ENCODE peak calls at places on chromosome 10, in eight cellular contexts. One of them, this sample, is unnamed.

GRCh38 chr10:60981012-60981411 is 37.0 kb upstream of the RHOBTB1 start:
- DNase-seq in brain microvascular endothelial cell: no peak
- DNase-seq in HCT116: no peak
- DNase-seq in right atrium auricular region: no peak
- DNase-seq in IMR-90: peak
- DNase-seq in BJ: no peak
- DNase-seq in AG04450: no peak
- DNase-seq in neural progenitor cell: no peak
- DNase-seq in this sample: no peak

GRCh38 chr10:26048756-26049155 is 114.7 kb downstream of the MYO3A start:
- DNase-seq in BJ: no peak
- DNase-seq in brain microvascular endothelial cell: no peak
- DNase-seq in neural progenitor cell: no peak
- DNase-seq in IMR-90: no peak
- DNase-seq in right atrium auricular region: no peak
- DNase-seq in AG04450: no peak
- DNase-seq in HCT116: no peak
- DNase-seq in this sample: no peak

GRCh38 chr10:677038-677437 is 12.4 kb downstream of the DIP2C start:
- DNase-seq in brain microvascular endothelial cell: no peak
- DNase-seq in AG04450: no peak
- DNase-seq in HCT116: no peak
- DNase-seq in IMR-90: no peak
- DNase-seq in BJ: no peak
- DNase-seq in neural progenitor cell: no peak
- DNase-seq in right atrium auricular region: no peak
- DNase-seq in this sample: no peak

GRCh38 chr10:83516788-83517187 is 622.5 kb upstream of the GHITM start:
- DNase-seq in BJ: no peak
- DNase-seq in neural progenitor cell: no peak
- DNase-seq in brain microvascular endothelial cell: no peak
- DNase-seq in AG04450: no peak
- DNase-seq in right atrium auricular region: no peak
- DNase-seq in IMR-90: no peak
- DNase-seq in HCT116: no peak
- DNase-seq in this sample: no peak

GRCh38 chr10:26441491-26442214 is 3.5 kb downstream of the APBB1IP start:
- DNase-seq in BJ: peak
- DNase-seq in brain microvascular endothelial cell: peak
- DNase-seq in AG04450: no peak
- DNase-seq in HCT116: no peak
- DNase-seq in right atrium auricular region: no peak
- DNase-seq in neural progenitor cell: no peak
- DNase-seq in IMR-90: no peak
- DNase-seq in this sample: peak

GRCh38 chr10:102500621-102501149 is 1.8 kb downstream of the ACTR1A start:
- DNase-seq in right atrium auricular region: no peak
- DNase-seq in AG04450: no peak
- DNase-seq in HCT116: no peak
- DNase-seq in IMR-90: no peak
- DNase-seq in neural progenitor cell: no peak
- DNase-seq in BJ: no peak
- DNase-seq in brain microvascular endothelial cell: no peak
- DNase-seq in this sample: no peak

GRCh38 chr10:124259139-124259825 is 159.4 kb downstream of the OAT start:
- DNase-seq in IMR-90: no peak
- DNase-seq in neural progenitor cell: peak
- DNase-seq in BJ: no peak
- DNase-seq in AG04450: no peak
- DNase-seq in HCT116: peak
- DNase-seq in brain microvascular endothelial cell: peak
- DNase-seq in right atrium auricular region: no peak
- DNase-seq in this sample: no peak

GRCh38 chr10:5583525-5584175 is 58.9 kb downstream of the CALML3 start:
- DNase-seq in IMR-90: no peak
- DNase-seq in BJ: no peak
- DNase-seq in right atrium auricular region: no peak
- DNase-seq in AG04450: no peak
- DNase-seq in neural progenitor cell: peak
- DNase-seq in HCT116: no peak
- DNase-seq in brain microvascular endothelial cell: no peak
- DNase-seq in this sample: no peak

GRCh38 chr10:44008270-44008916 is 359.7 kb upstream of the ZNF32 start:
- DNase-seq in BJ: no peak
- DNase-seq in right atrium auricular region: no peak
- DNase-seq in AG04450: no peak
- DNase-seq in brain microvascular endothelial cell: peak
- DNase-seq in IMR-90: peak
- DNase-seq in neural progenitor cell: no peak
- DNase-seq in HCT116: no peak
- DNase-seq in this sample: no peak

GRCh38 chr10:80153460-80153859 is 20.9 kb downstream of the PLAC9 start:
- DNase-seq in brain microvascular endothelial cell: no peak
- DNase-seq in AG04450: no peak
- DNase-seq in HCT116: no peak
- DNase-seq in IMR-90: no peak
- DNase-seq in BJ: no peak
- DNase-seq in neural progenitor cell: no peak
- DNase-seq in right atrium auricular region: no peak
- DNase-seq in this sample: no peak

GRCh38 chr10:110751845-110752244 is 107.7 kb downstream of the RBM20 start:
- DNase-seq in AG04450: no peak
- DNase-seq in neural progenitor cell: no peak
- DNase-seq in HCT116: no peak
- DNase-seq in BJ: no peak
- DNase-seq in brain microvascular endothelial cell: no peak
- DNase-seq in right atrium auricular region: no peak
- DNase-seq in IMR-90: no peak
- DNase-seq in this sample: no peak

GRCh38 chr10:26380815-26381214 is 57.3 kb upstream of the APBB1IP start:
- DNase-seq in neural progenitor cell: no peak
- DNase-seq in BJ: no peak
- DNase-seq in brain microvascular endothelial cell: no peak
- DNase-seq in AG04450: no peak
- DNase-seq in HCT116: no peak
- DNase-seq in right atrium auricular region: no peak
- DNase-seq in IMR-90: no peak
- DNase-seq in this sample: peak

GRCh38 chr10:100575781-100576635 is 40.3 kb downstream of the HIF1AN start:
- DNase-seq in HCT116: no peak
- DNase-seq in BJ: no peak
- DNase-seq in AG04450: no peak
- DNase-seq in right atrium auricular region: peak
- DNase-seq in neural progenitor cell: no peak
- DNase-seq in IMR-90: no peak
- DNase-seq in brain microvascular endothelial cell: no peak
- DNase-seq in this sample: no peak

GRCh38 chr10:25068152-25069058 is 52.0 kb downstream of the THNSL1 start:
- DNase-seq in neural progenitor cell: no peak
- DNase-seq in BJ: no peak
- DNase-seq in IMR-90: peak
- DNase-seq in brain microvascular endothelial cell: peak
- DNase-seq in AG04450: peak
- DNase-seq in right atrium auricular region: no peak
- DNase-seq in HCT116: no peak
- DNase-seq in this sample: peak

GRCh38 chr10:120600871-120601644 is 144.0 kb downstream of the PLPP4 start:
- DNase-seq in brain microvascular endothelial cell: no peak
- DNase-seq in right atrium auricular region: no peak
- DNase-seq in AG04450: no peak
- DNase-seq in BJ: no peak
- DNase-seq in IMR-90: no peak
- DNase-seq in neural progenitor cell: peak
- DNase-seq in HCT116: no peak
- DNase-seq in this sample: peak

GRCh38 chr10:44706745-44707144 is 204.4 kb upstream of the TMEM72 start:
- DNase-seq in neural progenitor cell: no peak
- DNase-seq in BJ: peak
- DNase-seq in brain microvascular endothelial cell: peak
- DNase-seq in IMR-90: peak
- DNase-seq in HCT116: peak
- DNase-seq in AG04450: peak
- DNase-seq in right atrium auricular region: no peak
- DNase-seq in this sample: peak

GRCh38 chr10:94286898-94287297 is 75.8 kb downstream of the NOC3L start:
- DNase-seq in HCT116: no peak
- DNase-seq in AG04450: no peak
- DNase-seq in brain microvascular endothelial cell: peak
- DNase-seq in BJ: no peak
- DNase-seq in neural progenitor cell: no peak
- DNase-seq in right atrium auricular region: no peak
- DNase-seq in IMR-90: peak
- DNase-seq in this sample: peak

GRCh38 chr10:32055478-32056135 is 618 bp downstream of the KIF5B start:
- DNase-seq in IMR-90: peak
- DNase-seq in AG04450: no peak
- DNase-seq in BJ: no peak
- DNase-seq in brain microvascular endothelial cell: peak
- DNase-seq in neural progenitor cell: peak
- DNase-seq in right atrium auricular region: peak
- DNase-seq in HCT116: no peak
- DNase-seq in this sample: peak
- TF ChIP-seq CTCF in IMR-90: no peak
- TF ChIP-seq CTCF in AG04450: peak
- TF ChIP-seq CTCF in BJ: peak
- TF ChIP-seq CTCF in brain microvascular endothelial cell: peak
- TF ChIP-seq CTCF in neural progenitor cell: no peak
- TF ChIP-seq CTCF in right atrium auricular region: no peak
- TF ChIP-seq CTCF in HCT116: no peak
- TF ChIP-seq CTCF in this sample: peak

GRCh38 chr10:132188331-132188730 is 1.6 kb downstream of the DPYSL4 start:
- DNase-seq in IMR-90: no peak
- DNase-seq in right atrium auricular region: no peak
- DNase-seq in neural progenitor cell: no peak
- DNase-seq in HCT116: no peak
- DNase-seq in AG04450: no peak
- DNase-seq in BJ: no peak
- DNase-seq in brain microvascular endothelial cell: no peak
- DNase-seq in this sample: no peak

GRCh38 chr10:132186488-132187413 is at the start of gene DPYSL4:
- DNase-seq in right atrium auricular region: no peak
- DNase-seq in BJ: no peak
- DNase-seq in brain microvascular endothelial cell: no peak
- DNase-seq in IMR-90: no peak
- DNase-seq in neural progenitor cell: peak
- DNase-seq in AG04450: no peak
- DNase-seq in HCT116: no peak
- DNase-seq in this sample: no peak

GRCh38 chr10:132189016-132189415 is 2.3 kb downstream of the DPYSL4 start:
- DNase-seq in AG04450: no peak
- DNase-seq in brain microvascular endothelial cell: no peak
- DNase-seq in right atrium auricular region: no peak
- DNase-seq in neural progenitor cell: no peak
- DNase-seq in HCT116: no peak
- DNase-seq in IMR-90: no peak
- DNase-seq in BJ: no peak
- DNase-seq in this sample: no peak

GRCh38 chr10:132185601-132186487 is 904 bp upstream of the DPYSL4 start:
- DNase-seq in IMR-90: peak
- DNase-seq in BJ: no peak
- DNase-seq in right atrium auricular region: no peak
- DNase-seq in brain microvascular endothelial cell: no peak
- DNase-seq in neural progenitor cell: peak
- DNase-seq in AG04450: no peak
- DNase-seq in HCT116: peak
- DNase-seq in this sample: peak

GRCh38 chr10:132187421-132188138 is 832 bp downstream of the DPYSL4 start:
- DNase-seq in HCT116: no peak
- DNase-seq in right atrium auricular region: no peak
- DNase-seq in neural progenitor cell: peak
- DNase-seq in AG04450: no peak
- DNase-seq in BJ: no peak
- DNase-seq in brain microvascular endothelial cell: no peak
- DNase-seq in IMR-90: no peak
- DNase-seq in this sample: no peak
- H3K4me3 ChIP-seq in HCT116: no peak
- H3K4me3 ChIP-seq in right atrium auricular region: peak
- H3K4me3 ChIP-seq in neural progenitor cell: peak
- H3K4me3 ChIP-seq in AG04450: peak
- H3K4me3 ChIP-seq in BJ: peak
- H3K4me3 ChIP-seq in brain microvascular endothelial cell: peak
- H3K4me3 ChIP-seq in IMR-90: peak
- H3K4me3 ChIP-seq in this sample: peak

DNA sequence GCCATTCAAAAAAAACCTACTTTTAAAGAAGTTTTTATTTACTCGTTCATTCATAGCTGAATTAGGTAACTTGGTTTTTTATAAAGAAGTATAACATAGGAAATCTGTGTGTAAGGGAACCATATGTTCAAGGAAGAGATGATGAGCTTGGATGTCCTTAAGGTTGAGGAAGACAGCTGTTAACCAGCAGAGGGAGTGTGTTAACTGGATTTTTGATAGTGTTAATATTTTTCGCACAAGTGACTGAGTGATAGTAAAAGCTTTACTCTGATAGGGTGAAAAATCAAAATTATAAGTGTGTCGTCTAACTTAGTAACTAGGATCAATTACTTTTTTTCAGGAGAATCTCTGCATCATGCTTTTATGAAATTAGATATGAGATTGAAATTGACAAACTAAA is 134.7 kb downstream of the ARL5B start:
- DNase-seq in AG04450: peak
- DNase-seq in right atrium auricular region: no peak
- DNase-seq in HCT116: peak
- DNase-seq in brain microvascular endothelial cell: peak
- DNase-seq in IMR-90: peak
- DNase-seq in BJ: no peak
- DNase-seq in neural progenitor cell: peak
- DNase-seq in this sample: peak
- TF ChIP-seq CTCF in AG04450: peak
- TF ChIP-seq CTCF in right atrium auricular region: peak
- TF ChIP-seq CTCF in HCT116: no peak
- TF ChIP-seq CTCF in brain microvascular endothelial cell: peak
- TF ChIP-seq CTCF in IMR-90: peak
- TF ChIP-seq CTCF in BJ: peak
- TF ChIP-seq CTCF in neural progenitor cell: peak
- TF ChIP-seq CTCF in this sample: peak

DNA sequence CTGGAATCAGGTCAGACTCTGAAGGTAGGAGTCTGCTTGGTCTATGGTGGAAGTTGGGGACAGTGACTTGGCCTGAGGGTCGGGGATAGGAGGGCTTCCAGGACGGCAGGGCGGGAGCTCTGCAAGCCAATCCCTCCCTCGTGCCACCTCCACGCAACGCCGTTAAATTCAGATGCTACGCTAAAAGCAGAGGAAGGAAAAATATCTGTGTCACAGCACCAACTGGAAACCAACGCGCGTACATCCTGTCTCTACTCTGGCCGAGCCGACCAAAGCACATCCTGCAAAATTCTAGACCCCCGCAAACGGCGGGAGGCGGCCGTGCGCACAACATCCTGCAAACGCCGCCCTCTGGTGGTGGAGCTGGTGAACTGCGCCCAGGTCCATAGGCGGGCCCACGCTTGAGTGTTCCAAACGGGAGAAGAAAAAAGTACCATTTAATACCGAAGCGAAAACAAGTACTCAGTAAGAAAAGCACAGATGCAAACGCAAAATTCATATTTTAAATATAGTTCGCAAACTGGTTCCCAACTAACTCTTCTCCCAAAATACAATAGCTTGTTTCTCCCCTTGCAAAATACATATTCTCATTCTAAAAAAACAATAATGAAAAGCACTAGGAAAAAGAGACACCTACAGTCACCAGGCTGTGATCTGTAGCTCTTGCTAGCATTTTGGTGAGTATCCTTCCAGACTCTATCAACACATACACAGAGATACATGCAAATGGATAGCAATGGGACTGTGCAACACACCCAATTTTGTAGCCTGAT is 45.7 kb upstream of the HSPA12A start:
- DNase-seq in right atrium auricular region: peak
- DNase-seq in IMR-90: peak
- DNase-seq in brain microvascular endothelial cell: peak
- DNase-seq in neural progenitor cell: peak
- DNase-seq in AG04450: peak
- DNase-seq in BJ: no peak
- DNase-seq in HCT116: peak
- DNase-seq in this sample: peak
- H3K4me3 ChIP-seq in right atrium auricular region: peak
- H3K4me3 ChIP-seq in IMR-90: peak
- H3K4me3 ChIP-seq in brain microvascular endothelial cell: peak
- H3K4me3 ChIP-seq in neural progenitor cell: peak
- H3K4me3 ChIP-seq in AG04450: peak
- H3K4me3 ChIP-seq in BJ: peak
- H3K4me3 ChIP-seq in HCT116: peak
- H3K4me3 ChIP-seq in this sample: peak

This sample was measured in fibroblast of the aortic adventitia.